ENCODE peak calls at places on chromosomes 2 and 18, in eight cellular contexts. One of them, this sample, is unnamed.

GRCh38 chr2:137566387-137566786 is 397.9 kb upstream of the HNMT start:
- DNase-seq in NCI-H774: no peak
- DNase-seq in GM23248: peak
- DNase-seq in MCF 10A: peak
- DNase-seq in HepG2: no peak
- DNase-seq in HCEC 1CT: no peak
- DNase-seq in SHP77: no peak
- DNase-seq in cerebellar cortex: no peak
- DNase-seq in this sample: no peak

GRCh38 chr2:106956879-106957278 is 70.9 kb upstream of the ST6GAL2 start:
- DNase-seq in HepG2: no peak
- DNase-seq in GM23248: peak
- DNase-seq in SHP77: no peak
- DNase-seq in MCF 10A: no peak
- DNase-seq in cerebellar cortex: peak
- DNase-seq in HCEC 1CT: no peak
- DNase-seq in NCI-H774: no peak
- DNase-seq in this sample: peak

GRCh38 chr18:45168883-45169585 is 446.2 kb upstream of the SLC14A2 start:
- DNase-seq in MCF 10A: peak
- DNase-seq in NCI-H774: no peak
- DNase-seq in GM23248: peak
- DNase-seq in HepG2: no peak
- DNase-seq in SHP77: no peak
- DNase-seq in cerebellar cortex: no peak
- DNase-seq in HCEC 1CT: no peak
- DNase-seq in this sample: peak

GRCh38 chr2:88590998-88591613 is 36.2 kb downstream of the EIF2AK3 start:
- DNase-seq in HCEC 1CT: peak
- DNase-seq in SHP77: peak
- DNase-seq in cerebellar cortex: peak
- DNase-seq in NCI-H774: peak
- DNase-seq in HepG2: peak
- DNase-seq in GM23248: peak
- DNase-seq in MCF 10A: peak
- DNase-seq in this sample: no peak

GRCh38 chr2:60862642-60863041 is 18.7 kb upstream of the REL start:
- DNase-seq in HCEC 1CT: no peak
- DNase-seq in GM23248: no peak
- DNase-seq in MCF 10A: no peak
- DNase-seq in SHP77: no peak
- DNase-seq in cerebellar cortex: no peak
- DNase-seq in HepG2: no peak
- DNase-seq in NCI-H774: no peak
- DNase-seq in this sample: no peak

GRCh38 chr2:44930274-44930826 is 11.2 kb upstream of the SIX3 start:
- DNase-seq in HCEC 1CT: no peak
- DNase-seq in MCF 10A: no peak
- DNase-seq in NCI-H774: no peak
- DNase-seq in HepG2: no peak
- DNase-seq in SHP77: no peak
- DNase-seq in cerebellar cortex: no peak
- DNase-seq in GM23248: peak
- DNase-seq in this sample: no peak

GRCh38 chr18:22171263-22171838 is 2.0 kb downstream of the GATA6 start:
- DNase-seq in MCF 10A: no peak
- DNase-seq in HCEC 1CT: no peak
- DNase-seq in cerebellar cortex: no peak
- DNase-seq in SHP77: no peak
- DNase-seq in NCI-H774: no peak
- DNase-seq in HepG2: no peak
- DNase-seq in GM23248: peak
- DNase-seq in this sample: no peak

GRCh38 chr2:78749648-78750047 is 275.9 kb upstream of the REG3G start:
- DNase-seq in MCF 10A: no peak
- DNase-seq in GM23248: no peak
- DNase-seq in cerebellar cortex: no peak
- DNase-seq in HCEC 1CT: no peak
- DNase-seq in NCI-H774: no peak
- DNase-seq in SHP77: no peak
- DNase-seq in HepG2: no peak
- DNase-seq in this sample: no peak

GRCh38 chr2:2852015-2852777 is 521.1 kb upstream of the MYT1L start:
- DNase-seq in HepG2: no peak
- DNase-seq in cerebellar cortex: no peak
- DNase-seq in SHP77: no peak
- DNase-seq in HCEC 1CT: no peak
- DNase-seq in MCF 10A: no peak
- DNase-seq in NCI-H774: no peak
- DNase-seq in GM23248: no peak
- DNase-seq in this sample: no peak

GRCh38 chr2:196963961-196964360 is 37.5 kb upstream of the PGAP1 start:
- DNase-seq in cerebellar cortex: no peak
- DNase-seq in SHP77: no peak
- DNase-seq in NCI-H774: no peak
- DNase-seq in GM23248: no peak
- DNase-seq in HepG2: no peak
- DNase-seq in MCF 10A: no peak
- DNase-seq in HCEC 1CT: no peak
- DNase-seq in this sample: no peak

GRCh38 chr2:234827096-234827860 is 124.5 kb upstream of the SH3BP4 start:
- DNase-seq in cerebellar cortex: no peak
- DNase-seq in HCEC 1CT: no peak
- DNase-seq in HepG2: no peak
- DNase-seq in MCF 10A: peak
- DNase-seq in SHP77: no peak
- DNase-seq in GM23248: no peak
- DNase-seq in NCI-H774: no peak
- DNase-seq in this sample: no peak

GRCh38 chr2:190407246-190407661 is 901 bp upstream of the MFSD6 start:
- DNase-seq in NCI-H774: no peak
- DNase-seq in cerebellar cortex: peak
- DNase-seq in HepG2: no peak
- DNase-seq in HCEC 1CT: no peak
- DNase-seq in SHP77: no peak
- DNase-seq in MCF 10A: no peak
- DNase-seq in GM23248: no peak
- DNase-seq in this sample: no peak

GRCh38 chr18:35463050-35463449 is 34.7 kb downstream of the INO80C start:
- DNase-seq in SHP77: peak
- DNase-seq in GM23248: no peak
- DNase-seq in HCEC 1CT: no peak
- DNase-seq in NCI-H774: no peak
- DNase-seq in MCF 10A: peak
- DNase-seq in cerebellar cortex: no peak
- DNase-seq in HepG2: no peak
- DNase-seq in this sample: peak

GRCh38 chr2:6913415-6914157 is 3.6 kb upstream of the RNF144A start:
- DNase-seq in GM23248: no peak
- DNase-seq in NCI-H774: no peak
- DNase-seq in HCEC 1CT: no peak
- DNase-seq in SHP77: no peak
- DNase-seq in MCF 10A: no peak
- DNase-seq in cerebellar cortex: no peak
- DNase-seq in HepG2: no peak
- DNase-seq in this sample: no peak

GRCh38 chr2:76197428-76197827 is 486.7 kb upstream of the GCFC2 start:
- DNase-seq in HCEC 1CT: no peak
- DNase-seq in HepG2: no peak
- DNase-seq in NCI-H774: no peak
- DNase-seq in GM23248: no peak
- DNase-seq in cerebellar cortex: no peak
- DNase-seq in SHP77: no peak
- DNase-seq in MCF 10A: no peak
- DNase-seq in this sample: no peak

GRCh38 chr2:151575338-151575737 is 158.9 kb downstream of the NEB start:
- DNase-seq in NCI-H774: no peak
- DNase-seq in MCF 10A: peak
- DNase-seq in HepG2: no peak
- DNase-seq in HCEC 1CT: peak
- DNase-seq in GM23248: peak
- DNase-seq in cerebellar cortex: no peak
- DNase-seq in SHP77: no peak
- DNase-seq in this sample: peak

GRCh38 chr2:231191896-231192872 is 6.2 kb upstream of the ARMC9 start:
- DNase-seq in cerebellar cortex: peak
- DNase-seq in HCEC 1CT: peak
- DNase-seq in HepG2: peak
- DNase-seq in NCI-H774: no peak
- DNase-seq in SHP77: peak
- DNase-seq in GM23248: peak
- DNase-seq in MCF 10A: peak
- DNase-seq in this sample: peak

GRCh38 chr2:7899241-7899640 is 782.6 kb upstream of the ID2 start:
- DNase-seq in MCF 10A: no peak
- DNase-seq in GM23248: no peak
- DNase-seq in HepG2: no peak
- DNase-seq in NCI-H774: peak
- DNase-seq in HCEC 1CT: no peak
- DNase-seq in cerebellar cortex: no peak
- DNase-seq in SHP77: no peak
- DNase-seq in this sample: no peak

GRCh38 chr2:84768840-84769239 is 112.0 kb downstream of the TRABD2A start:
- DNase-seq in HCEC 1CT: no peak
- DNase-seq in GM23248: no peak
- DNase-seq in HepG2: no peak
- DNase-seq in MCF 10A: peak
- DNase-seq in cerebellar cortex: no peak
- DNase-seq in NCI-H774: no peak
- DNase-seq in SHP77: no peak
- DNase-seq in this sample: no peak

GRCh38 chr2:223725494-223725893 is 111.9 kb downstream of the AP1S3 start:
- DNase-seq in HepG2: peak
- DNase-seq in NCI-H774: peak
- DNase-seq in GM23248: peak
- DNase-seq in SHP77: peak
- DNase-seq in cerebellar cortex: peak
- DNase-seq in HCEC 1CT: peak
- DNase-seq in MCF 10A: peak
- DNase-seq in this sample: peak

GRCh38 chr18:49685231-49685942 is 123.5 kb downstream of the LIPG start:
- DNase-seq in MCF 10A: peak
- DNase-seq in HCEC 1CT: no peak
- DNase-seq in NCI-H774: no peak
- DNase-seq in SHP77: no peak
- DNase-seq in cerebellar cortex: no peak
- DNase-seq in GM23248: no peak
- DNase-seq in HepG2: no peak
- DNase-seq in this sample: no peak

GRCh38 chr2:186868344-186868743 is 19.4 kb upstream of the ZSWIM2 start:
- DNase-seq in SHP77: no peak
- DNase-seq in GM23248: no peak
- DNase-seq in HCEC 1CT: no peak
- DNase-seq in HepG2: no peak
- DNase-seq in NCI-H774: no peak
- DNase-seq in cerebellar cortex: no peak
- DNase-seq in MCF 10A: no peak
- DNase-seq in this sample: no peak

GRCh38 chr2:201661366-201661765 is 18.1 kb upstream of the TMEM237 start:
- DNase-seq in NCI-H774: no peak
- DNase-seq in GM23248: no peak
- DNase-seq in MCF 10A: no peak
- DNase-seq in HepG2: no peak
- DNase-seq in HCEC 1CT: no peak
- DNase-seq in SHP77: no peak
- DNase-seq in cerebellar cortex: no peak
- DNase-seq in this sample: no peak

GRCh38 chr18:811192-812122 is 585 bp downstream of the YES1 start:
- DNase-seq in cerebellar cortex: no peak
- DNase-seq in GM23248: peak
- DNase-seq in NCI-H774: no peak
- DNase-seq in HCEC 1CT: peak
- DNase-seq in SHP77: peak
- DNase-seq in MCF 10A: peak
- DNase-seq in HepG2: no peak
- DNase-seq in this sample: no peak

GRCh38 chr2:230326453-230327417 is at the start of gene SP140L:
- DNase-seq in GM23248: peak
- DNase-seq in NCI-H774: peak
- DNase-seq in SHP77: peak
- DNase-seq in HepG2: peak
- DNase-seq in HCEC 1CT: peak
- DNase-seq in cerebellar cortex: no peak
- DNase-seq in MCF 10A: peak
- DNase-seq in this sample: peak

GRCh38 chr2:1721706-1722483 is 22.4 kb downstream of the PXDN start:
- DNase-seq in HCEC 1CT: peak
- DNase-seq in MCF 10A: peak
- DNase-seq in NCI-H774: no peak
- DNase-seq in GM23248: peak
- DNase-seq in cerebellar cortex: no peak
- DNase-seq in SHP77: no peak
- DNase-seq in HepG2: no peak
- DNase-seq in this sample: peak

GRCh38 chr2:181810823-181811695 is 80.5 kb upstream of the ITPRID2 start:
- DNase-seq in SHP77: peak
- DNase-seq in MCF 10A: peak
- DNase-seq in cerebellar cortex: no peak
- DNase-seq in GM23248: peak
- DNase-seq in HepG2: peak
- DNase-seq in NCI-H774: peak
- DNase-seq in HCEC 1CT: peak
- DNase-seq in this sample: peak

GRCh38 chr2:134410831-134411231 is 157.0 kb downstream of the MGAT5 start:
- DNase-seq in NCI-H774: no peak
- DNase-seq in HepG2: no peak
- DNase-seq in HCEC 1CT: peak
- DNase-seq in cerebellar cortex: no peak
- DNase-seq in MCF 10A: no peak
- DNase-seq in SHP77: no peak
- DNase-seq in GM23248: peak
- DNase-seq in this sample: peak

GRCh38 chr2:198630384-198630783 is 826.0 kb downstream of the PLCL1 start:
- DNase-seq in cerebellar cortex: no peak
- DNase-seq in MCF 10A: no peak
- DNase-seq in GM23248: peak
- DNase-seq in HCEC 1CT: peak
- DNase-seq in SHP77: no peak
- DNase-seq in NCI-H774: no peak
- DNase-seq in HepG2: no peak
- DNase-seq in this sample: no peak

GRCh38 chr2:32212293-32212692 is 46.6 kb downstream of the SLC30A6 start:
- DNase-seq in HepG2: no peak
- DNase-seq in HCEC 1CT: no peak
- DNase-seq in MCF 10A: no peak
- DNase-seq in cerebellar cortex: no peak
- DNase-seq in GM23248: peak
- DNase-seq in SHP77: no peak
- DNase-seq in NCI-H774: no peak
- DNase-seq in this sample: no peak

GRCh38 chr18:36448384-36449290 is 151.1 kb downstream of the FHOD3 start:
- DNase-seq in cerebellar cortex: no peak
- DNase-seq in MCF 10A: no peak
- DNase-seq in HCEC 1CT: no peak
- DNase-seq in GM23248: no peak
- DNase-seq in HepG2: no peak
- DNase-seq in NCI-H774: no peak
- DNase-seq in SHP77: no peak
- DNase-seq in this sample: no peak

GRCh38 chr2:38315707-38316333 is 61.3 kb downstream of the ATL2 start:
- DNase-seq in cerebellar cortex: peak
- DNase-seq in HCEC 1CT: peak
- DNase-seq in SHP77: peak
- DNase-seq in HepG2: peak
- DNase-seq in NCI-H774: peak
- DNase-seq in MCF 10A: peak
- DNase-seq in GM23248: peak
- DNase-seq in this sample: peak

GRCh38 chr2:39264733-39265132 is 21.0 kb upstream of the CDKL4 start:
- DNase-seq in NCI-H774: no peak
- DNase-seq in GM23248: no peak
- DNase-seq in SHP77: no peak
- DNase-seq in cerebellar cortex: no peak
- DNase-seq in MCF 10A: no peak
- DNase-seq in HepG2: no peak
- DNase-seq in HCEC 1CT: no peak
- DNase-seq in this sample: no peak

GRCh38 chr2:118046628-118047210 is 32.8 kb upstream of the CCDC93 start:
- DNase-seq in GM23248: peak
- DNase-seq in MCF 10A: peak
- DNase-seq in cerebellar cortex: peak
- DNase-seq in HCEC 1CT: peak
- DNase-seq in NCI-H774: peak
- DNase-seq in SHP77: peak
- DNase-seq in HepG2: peak
- DNase-seq in this sample: peak

This sample was measured in NCI-H226.